ENCODE peak calls at places on chromosomes 2 and 18, in six cellular contexts. D is stimulated activated CD4-positive, alpha-beta T cell treated with anti-CD3 and anti-CD28 coated beads, Interleukin-1b, Interleukin-23, amount 100 ng/mL, for 48 hours; G is IMR-90; J is psoas muscle; N is activated CD8-positive, alpha-beta memory T cell treated with anti-CD3 and anti-CD28 coated beads for 1 hour; F is LoVo. Q is an unnamed sample.

GRCh38 chr18:76489081-76489480 is 6.0 kb downstream of the ZNF516 start:
- DNase-seq in D (no peak), G (peak; percentile 27), J (no peak), N (no peak), F (no peak), Q (no peak)

GRCh38 chr2:46326231-46326980 is 29.2 kb downstream of the EPAS1 start:
- DNase-seq in D (no peak), G (no peak), J (no peak), N (no peak), F (no peak), Q (peak; percentile 37)

GRCh38 chr2:217573565-217573964 is 429.2 kb downstream of the TNS1 start:
- DNase-seq in D (no peak), G (peak; percentile 89), J (no peak), N (no peak), F (no peak), Q (no peak)

GRCh38 chr2:193518061-193518817 is 1323.5 kb upstream of the TMEFF2 start:
- DNase-seq in D (no peak), G (peak; percentile 27), J (no peak), N (no peak), F (no peak), Q (no peak)

GRCh38 chr2:24122-24521 is 22.2 kb downstream of the FAM110C start:
- DNase-seq in D (no peak), G (no peak), J (no peak), N (no peak), F (peak; percentile 25), Q (no peak)

GRCh38 chr2:15614545-15615309 is 23.1 kb downstream of the DDX1 start:
- DNase-seq in D (no peak), G (peak; percentile 7), J (no peak), N (no peak), F (no peak), Q (no peak)

GRCh38 chr18:25399554-25399953 is 47.6 kb upstream of the ZNF521 start:
- DNase-seq in D (no peak), G (peak; percentile 28), J (no peak), N (no peak), F (no peak), Q (no peak)

GRCh38 chr2:70144443-70145167 is 46.2 kb downstream of the C2orf42 start:
- DNase-seq in D (no peak), G (no peak), J (no peak), N (no peak), F (no peak), Q (no peak)

GRCh38 chr18:23964282-23965238 is 50.0 kb upstream of the TTC39C start:
- DNase-seq in D (peak; percentile 57), G (no peak), J (no peak), N (no peak), F (no peak), Q (no peak)

GRCh38 chr18:14748496-14748895 is 524 bp downstream of the ANKRD30B start:
- DNase-seq in D (no peak), G (no peak), J (no peak), N (no peak), F (no peak), Q (no peak)

GRCh38 chr2:240555541-240556250 is 2.1 kb downstream of the ANKMY1 start:
- DNase-seq in D (no peak), G (no peak), J (no peak), N (no peak), F (no peak), Q (no peak)

GRCh38 chr2:48126180-48126579 is 219.9 kb upstream of the FBXO11 start:
- DNase-seq in D (no peak), G (peak; percentile 75), J (no peak), N (no peak), F (no peak), Q (no peak)

GRCh38 chr2:46999857-47000678 is 84.5 kb upstream of the MCFD2 start:
- DNase-seq in D (no peak), G (no peak), J (no peak), N (no peak), F (no peak), Q (no peak)

GRCh38 chr2:184326076-184326475 is 272.3 kb upstream of the ZNF804A start:
- DNase-seq in D (no peak), G (no peak), J (no peak), N (no peak), F (no peak), Q (no peak)

GRCh38 chr2:230347659-230348305 is 20.8 kb downstream of the SP140L start:
- DNase-seq in D (no peak), G (peak; percentile 31), J (no peak), N (no peak), F (peak; percentile 52), Q (no peak)

GRCh38 chr2:222978850-222979249 is 73.1 kb upstream of the KCNE4 start:
- DNase-seq in D (no peak), G (no peak), J (no peak), N (no peak), F (no peak), Q (no peak)